ENCODE peak calls at places on chromosome 15, in five cellular contexts. Q is HepG2, U is HCT116, I is SK-N-SH, K is GM12878. B is an unnamed sample.

GRCh38 chr15:84685304-84685703 is 27.3 kb upstream of the NMB start:
- DNase-seq in Q (no peak), U (peak; percentile 50), I (no peak), K (no peak), B (no peak)

GRCh38 chr15:44033894-44034293 is 161.2 kb downstream of the FRMD5 start:
- DNase-seq in Q (no peak), U (peak; percentile 16), I (peak; percentile 21), K (no peak), B (no peak)

GRCh38 chr15:66935121-66935520 is 130.3 kb upstream of the SMAD3 start:
- DNase-seq in Q (no peak), U (no peak), I (no peak), K (no peak), B (no peak)

GRCh38 chr15:70741677-70742293 is 21.6 kb downstream of the UACA start:
- DNase-seq in Q (peak; percentile 37), U (peak; percentile 79), I (no peak), K (no peak), B (no peak)

GRCh38 chr15:75029378-75030022 is 6.1 kb downstream of the PPCDC start:
- DNase-seq in Q (peak; percentile 66), U (peak; percentile 51), I (peak; percentile 87), K (no peak), B (peak; percentile 93)

GRCh38 chr15:63258658-63259057 is 18.7 kb upstream of the APH1B start:
- DNase-seq in Q (no peak), U (no peak), I (no peak), K (no peak), B (no peak)

GRCh38 chr15:70362911-70363310 is 265.2 kb upstream of the TLE3 start:
- DNase-seq in Q (peak; percentile 17), U (peak; percentile 8), I (peak; percentile 71), K (no peak), B (no peak)

GRCh38 chr15:51095681-51096331 is 1.1 kb upstream of the TNFAIP8L3 start:
- DNase-seq in Q (no peak), U (no peak), I (no peak), K (no peak), B (no peak)

GRCh38 chr15:52331490-52332240 is 36.1 kb upstream of the MYO5C start:
- DNase-seq in Q (peak; percentile 30), U (peak; percentile 10), I (peak; percentile 48), K (peak; percentile 87), B (no peak)

GRCh38 chr15:66692808-66693596 is 9.0 kb upstream of the SMAD6 start:
- DNase-seq in Q (no peak), U (no peak), I (no peak), K (peak; percentile 45), B (no peak)

GRCh38 chr15:75811616-75812015 is 31.6 kb upstream of the UBE2Q2 start:
- DNase-seq in Q (no peak), U (no peak), I (no peak), K (no peak), B (no peak)

GRCh38 chr15:38795471-38796245 is 231.0 kb upstream of the RASGRP1 start:
- DNase-seq in Q (no peak), U (no peak), I (no peak), K (no peak), B (no peak)

GRCh38 chr15:75758071-75758872 is 45.6 kb upstream of the CSPG4 start:
- DNase-seq in Q (peak; percentile 77), U (peak; percentile 78), I (peak; percentile 89), K (peak; percentile 38), B (peak; percentile 85)

GRCh38 chr15:58342508-58342907 is 89.3 kb upstream of the LIPC start:
- DNase-seq in Q (no peak), U (no peak), I (no peak), K (no peak), B (no peak)

GRCh38 chr15:48332642-48333034 is 1.4 kb downstream of the DUT start:
- DNase-seq in Q (no peak), U (no peak), I (no peak), K (no peak), B (no peak)

GRCh38 chr15:38059665-38060064 is 125.2 kb downstream of the TMCO5A start:
- DNase-seq in Q (no peak), U (no peak), I (no peak), K (no peak), B (no peak)

GRCh38 chr15:70327328-70328136 is 229.8 kb upstream of the TLE3 start:
- DNase-seq in Q (no peak), U (no peak), I (no peak), K (no peak), B (no peak)

GRCh38 chr15:51335538-51335961 is 2.8 kb downstream of the CYP19A1 start:
- DNase-seq in Q (no peak), U (no peak), I (no peak), K (peak; percentile 21), B (peak; percentile 27)

GRCh38 chr15:50911641-50912040 is 3.2 kb downstream of the AP4E1 start:
- DNase-seq in Q (no peak), U (no peak), I (no peak), K (no peak), B (peak; percentile 35)

GRCh38 chr15:29812384-29812694 is 9.9 kb downstream of the TJP1 start:
- DNase-seq in Q (no peak), U (no peak), I (no peak), K (no peak), B (no peak)

GRCh38 chr15:101615986-101616848 is 36.0 kb downstream of the TM2D3 start:
- DNase-seq in Q (peak; percentile 60), U (peak; percentile 56), I (no peak), K (no peak), B (no peak)

GRCh38 chr15:79674124-79674465 is 222.7 kb downstream of the MTHFS start:
- DNase-seq in Q (no peak), U (no peak), I (no peak), K (no peak), B (no peak)

GRCh38 chr15:100928632-100929280 is 9.6 kb downstream of the LRRK1 start:
- DNase-seq in Q (no peak), U (no peak), I (no peak), K (no peak), B (no peak)

GRCh38 chr15:45522179-45522930 is at the start of gene SLC30A4:
- DNase-seq in Q (no peak), U (no peak), I (peak; percentile 94), K (no peak), B (no peak)

GRCh38 chr15:66838202-66838601 is 136.2 kb downstream of the SMAD6 start:
- DNase-seq in Q (no peak), U (no peak), I (no peak), K (no peak), B (no peak)

GRCh38 chr15:52351206-52351907 is 55.8 kb upstream of the MYO5C start:
- DNase-seq in Q (no peak), U (no peak), I (no peak), K (no peak), B (no peak)

GRCh38 chr15:32105258-32106248 is 75.2 kb downstream of the CHRNA7 start:
- DNase-seq in Q (no peak), U (no peak), I (peak; percentile 47), K (no peak), B (no peak)

GRCh38 chr15:65980824-65981456 is 111.6 kb downstream of the RAB11A start:
- DNase-seq in Q (peak; percentile 30), U (peak; percentile 56), I (peak; percentile 66), K (no peak), B (peak; percentile 27)

GRCh38 chr15:29616512-29616911 is 205.8 kb downstream of the TJP1 start:
- DNase-seq in Q (no peak), U (no peak), I (no peak), K (no peak), B (no peak)

GRCh38 chr15:27480141-27480530 is 509.2 kb downstream of the GABRG3 start:
- DNase-seq in Q (no peak), U (no peak), I (no peak), K (no peak), B (no peak)

GRCh38 chr15:64356443-64357040 is 569 bp upstream of the CSNK1G1 start:
- DNase-seq in Q (peak; percentile 73), U (peak; percentile 61), I (peak; percentile 75), K (no peak), B (no peak)

GRCh38 chr15:51917493-51917892 is 54.1 kb downstream of the LEO1 start:
- DNase-seq in Q (peak; percentile 50), U (peak; percentile 64), I (peak; percentile 15), K (no peak), B (peak; percentile 31)

GRCh38 chr15:77067691-77068367 is 3.1 kb downstream of the TSPAN3 start:
- DNase-seq in Q (no peak), U (no peak), I (no peak), K (no peak), B (no peak)
- TF ChIP-seq POLR2AphosphoS5 in Q (no peak), U (no peak), I (no peak), K (no peak), B (no peak)

GRCh38 chr15:59367022-59367451 is 5.6 kb downstream of the MYO1E start:
- DNase-seq in Q (no peak), U (no peak), I (no peak), K (no peak), B (no peak)
- TF ChIP-seq REST in Q (no peak), U (no peak), I (no peak), K (no peak), B (no peak)

GRCh38 chr15:78069630-78070029 is 7.9 kb downstream of the TBC1D2B start:
- DNase-seq in Q (no peak), U (no peak), I (no peak), K (no peak), B (no peak)

GRCh38 chr15:78065284-78065872 is 12.1 kb downstream of the TBC1D2B start:
- DNase-seq in Q (peak; percentile 99), U (no peak), I (no peak), K (no peak), B (no peak)

GRCh38 chr15:78065973-78066946 is 11.3 kb downstream of the TBC1D2B start:
- DNase-seq in Q (no peak), U (no peak), I (no peak), K (peak; percentile 81), B (no peak)

GRCh38 chr15:78069052-78069414 is 8.5 kb downstream of the TBC1D2B start:
- DNase-seq in Q (no peak), U (no peak), I (no peak), K (no peak), B (no peak)

DNA sequence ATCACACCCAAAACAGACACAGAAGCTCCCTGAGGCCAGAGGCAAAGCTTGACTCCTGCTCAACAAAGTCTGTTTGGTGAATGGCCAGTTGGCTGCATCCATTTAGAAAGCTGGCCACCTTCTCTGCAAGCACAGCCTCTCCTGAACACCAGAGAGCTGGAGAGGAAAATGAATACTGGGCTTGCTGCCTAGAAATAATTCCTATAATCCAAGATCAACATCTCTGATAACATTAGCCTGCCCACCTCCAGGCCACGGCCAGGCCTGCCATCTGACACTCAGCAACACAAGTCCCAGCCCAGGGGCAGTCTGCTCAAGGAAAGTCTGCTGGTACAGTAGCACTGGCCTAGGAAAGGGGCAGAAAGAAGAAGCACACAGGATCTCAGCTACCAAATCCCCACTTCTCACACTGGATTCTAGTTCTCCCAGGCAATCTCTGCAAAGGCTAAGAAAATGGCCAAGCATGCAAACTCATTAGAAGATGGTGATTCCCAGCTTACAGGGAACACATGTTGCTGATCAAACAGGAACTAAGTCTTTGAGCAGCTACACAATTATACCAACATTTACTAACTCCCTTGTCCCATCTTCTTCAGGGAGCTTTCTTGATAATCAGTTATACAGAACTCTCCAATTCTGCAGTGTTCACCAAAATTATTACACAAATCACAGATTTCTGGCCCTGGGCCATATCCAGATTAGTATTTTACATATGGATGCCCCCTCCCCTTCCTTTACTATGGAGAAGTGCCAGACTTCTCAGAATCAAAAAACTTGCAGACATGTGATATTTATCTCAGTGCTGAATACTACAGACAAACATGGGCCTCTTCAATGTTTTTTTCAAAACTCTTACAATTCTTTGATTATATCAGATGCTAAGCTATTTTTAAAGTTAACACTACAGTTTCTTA is 9.9 kb downstream of the TBC1D2B start:
- DNase-seq in Q (no peak), U (no peak), I (peak; percentile 77), K (no peak), B (no peak)
- H3K4me3 ChIP-seq in Q (no peak overlapping the region), U (no peak overlapping the region), I (no peak overlapping the region), K (peak overlapping the region; percentile 50), B (no peak overlapping the region)

GRCh38 chr15:98483575-98484130 is 164.7 kb upstream of the IGF1R start:
- DNase-seq in Q (no peak), U (no peak), I (no peak), K (no peak), B (no peak)
- TF ChIP-seq POLR2AphosphoS5 in Q (no peak), U (no peak), I (no peak), K (no peak), B (no peak)